ENCODE peak calls at places on chromosomes 13 and 19, in six cellular contexts. G is fibroblast of the aortic adventitia, X is heart right ventricle, B is GM23338, N is AG09309, M is choroid plexus epithelial cell. O is an unnamed sample.

GRCh38 chr13:39266426-39266825 is 228.2 kb downstream of the NHLRC3 start:
- DNase-seq in G (no peak), X (no peak), B (no peak), N (no peak), M (no peak), O (no peak)

GRCh38 chr19:31058676-31059075 is 290.6 kb downstream of the TSHZ3 start:
- DNase-seq in G (no peak), X (no peak), B (no peak), N (no peak), M (no peak), O (no peak)

GRCh38 chr19:56088454-56089215 is 32.5 kb downstream of the ZNF787 start:
- DNase-seq in G (no peak), X (no peak), B (no peak), N (no peak), M (no peak), O (no peak)

GRCh38 chr13:113540523-113540922 is 44.0 kb upstream of the TFDP1 start:
- DNase-seq in G (no peak), X (no peak), B (no peak), N (no peak), M (no peak), O (no peak)

GRCh38 chr13:20399961-20400360 is 125.7 kb downstream of the CRYL1 start:
- DNase-seq in G (no peak), X (no peak), B (no peak), N (no peak), M (no peak), O (no peak)

GRCh38 chr19:45768644-45769053 is 403 bp downstream of the SIX5 start:
- DNase-seq in G (no peak), X (no peak), B (peak), N (no peak), M (peak), O (no peak)

GRCh38 chr13:112688560-112689497 is 1.0 kb upstream of the ATP11A start:
- DNase-seq in G (peak), X (no peak), B (peak), N (no peak), M (no peak), O (no peak)

GRCh38 chr19:47343194-47343802 is 5.8 kb upstream of the DHX34 start:
- DNase-seq in G (no peak), X (no peak), B (no peak), N (no peak), M (no peak), O (no peak)

GRCh38 chr13:51125495-51126226 is 14.6 kb upstream of the C13orf42 start:
- DNase-seq in G (peak), X (peak), B (peak), N (peak), M (peak), O (no peak)

GRCh38 chr19:39405930-39406655 is 554 bp upstream of the ZFP36 start:
- DNase-seq in G (no peak), X (peak), B (peak), N (no peak), M (peak), O (no peak)

GRCh38 chr19:37692956-37693660 is 26.5 kb downstream of the ZNF607 start:
- DNase-seq in G (no peak), X (no peak), B (no peak), N (no peak), M (no peak), O (no peak)

GRCh38 chr19:50820549-50821247 is 2.9 kb downstream of the KLK1 start:
- DNase-seq in G (no peak), X (peak), B (peak), N (no peak), M (no peak), O (no peak)

GRCh38 chr13:97539651-97540230 is 105.8 kb downstream of the RAP2A start:
- DNase-seq in G (peak), X (no peak), B (no peak), N (no peak), M (peak), O (no peak)

DNA sequence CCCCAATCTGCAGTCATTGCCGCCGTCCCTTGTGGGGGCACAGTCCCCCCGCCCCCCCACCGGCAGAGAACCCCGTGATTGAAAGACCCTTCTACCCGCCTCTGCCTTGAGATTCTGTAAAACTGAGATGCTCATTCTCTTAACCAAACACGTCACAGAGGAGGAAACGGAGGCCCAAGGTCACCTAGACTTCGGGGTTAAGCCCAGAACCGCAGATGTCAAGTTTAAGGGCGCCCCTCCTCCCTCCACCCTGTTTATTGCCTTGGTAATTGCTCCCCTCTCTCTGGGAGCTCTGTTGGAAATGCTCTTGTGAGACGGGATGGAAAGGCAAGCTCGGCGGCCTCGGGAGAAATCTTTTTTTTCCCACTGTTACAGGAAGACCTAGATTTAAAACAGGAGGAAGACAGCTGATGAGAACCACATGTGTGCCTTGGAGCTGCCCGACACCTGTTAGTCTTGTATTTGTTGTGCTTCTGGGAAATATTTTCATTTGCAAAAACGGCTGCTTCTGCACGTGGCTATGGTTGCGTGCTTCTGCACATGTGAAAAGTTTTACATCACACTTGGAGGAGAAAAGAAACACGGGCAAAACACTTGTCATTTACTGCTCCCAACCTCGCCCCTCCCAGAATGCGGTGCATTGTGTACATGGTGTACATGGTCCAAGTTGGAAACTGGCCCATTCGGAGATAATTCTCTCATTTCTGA is 1.1 kb upstream of the MED26 start:
- DNase-seq in G (peak), X (peak), B (peak), N (peak), M (peak), O (no peak)
- TF ChIP-seq CTCF in G (no peak), X (no peak), B (no peak), N (no peak), M (no peak), O (no peak)

GRCh38 chr19:34135401-34135800 is 36.9 kb upstream of the LSM14A start:
- DNase-seq in G (no peak), X (no peak), B (no peak), N (no peak), M (no peak), O (no peak)
- H3K4me3 ChIP-seq in G (no peak), X (no peak), B (peak), N (no peak), M (no peak), O (no peak)

GRCh38 chr13:75369986-75370385 is 112.0 kb downstream of the TBC1D4 start:
- DNase-seq in G (no peak), X (no peak), B (no peak), N (no peak), M (no peak), O (no peak)
- TF ChIP-seq CTCF in G (no peak), X (no peak), B (no peak), N (no peak), M (no peak), O (no peak)

GRCh38 chr13:57634829-57635165 is 3.3 kb downstream of the PCDH17 start:
- DNase-seq in G (no peak), X (peak), B (peak), N (no peak), M (no peak), O (no peak)

GRCh38 chr13:57632276-57633140 is 964 bp downstream of the PCDH17 start:
- DNase-seq in G (no peak), X (peak), B (peak), N (no peak), M (no peak), O (no peak)

GRCh38 chr13:57633950-57634828 is 2.6 kb downstream of the PCDH17 start:
- DNase-seq in G (no peak), X (peak), B (peak), N (no peak), M (no peak), O (no peak)

GRCh38 chr13:57631607-57632275 is at the start of gene PCDH17:
- DNase-seq in G (peak), X (peak), B (peak), N (no peak), M (peak), O (no peak)

DNA sequence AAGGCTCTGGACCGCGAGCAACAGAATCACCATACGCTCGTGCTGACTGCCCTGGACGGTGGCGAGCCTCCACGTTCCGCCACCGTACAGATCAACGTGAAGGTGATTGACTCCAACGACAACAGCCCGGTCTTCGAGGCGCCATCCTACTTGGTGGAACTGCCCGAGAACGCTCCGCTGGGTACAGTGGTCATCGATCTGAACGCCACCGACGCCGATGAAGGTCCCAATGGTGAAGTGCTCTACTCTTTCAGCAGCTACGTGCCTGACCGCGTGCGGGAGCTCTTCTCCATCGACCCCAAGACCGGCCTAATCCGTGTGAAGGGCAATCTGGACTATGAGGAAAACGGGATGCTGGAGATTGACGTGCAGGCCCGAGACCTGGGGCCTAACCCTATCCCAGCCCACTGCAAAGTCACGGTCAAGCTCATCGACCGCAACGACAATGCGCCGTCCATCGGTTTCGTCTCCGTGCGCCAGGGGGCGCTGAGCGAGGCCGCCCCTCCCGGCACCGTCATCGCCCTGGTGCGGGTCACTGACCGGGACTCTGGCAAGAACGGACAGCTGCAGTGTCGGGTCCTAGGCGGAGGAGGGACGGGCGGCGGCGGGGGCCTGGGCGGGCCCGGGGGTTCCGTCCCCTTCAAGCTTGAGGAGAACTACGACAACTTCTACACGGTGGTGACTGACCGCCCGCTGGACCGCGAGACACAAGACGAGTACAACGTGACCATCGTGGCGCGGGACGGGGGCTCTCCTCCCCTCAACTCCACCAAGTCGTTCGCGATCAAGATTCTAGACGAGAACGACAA is 1.8 kb downstream of the PCDH17 start:
- DNase-seq in G (no peak), X (peak), B (peak), N (no peak), M (no peak), O (no peak)
- H3K4me3 ChIP-seq in G (no peak), X (peak), B (peak), N (no peak), M (no peak), O (peak)

GRCh38 chr19:49776371-49776764 is 9.6 kb downstream of the AP2A1 start:
- DNase-seq in G (no peak), X (no peak), B (no peak), N (no peak), M (no peak), O (no peak)

GRCh38 chr19:49779731-49780578 is 13.2 kb downstream of the AP2A1 start:
- DNase-seq in G (no peak), X (no peak), B (no peak), N (no peak), M (no peak), O (no peak)

GRCh38 chr19:49782515-49782914 is 15.7 kb downstream of the AP2A1 start:
- DNase-seq in G (no peak), X (no peak), B (no peak), N (no peak), M (no peak), O (no peak)

GRCh38 chr19:49780861-49781260 is 14.1 kb downstream of the AP2A1 start:
- DNase-seq in G (no peak), X (no peak), B (no peak), N (no peak), M (no peak), O (no peak)

DNA sequence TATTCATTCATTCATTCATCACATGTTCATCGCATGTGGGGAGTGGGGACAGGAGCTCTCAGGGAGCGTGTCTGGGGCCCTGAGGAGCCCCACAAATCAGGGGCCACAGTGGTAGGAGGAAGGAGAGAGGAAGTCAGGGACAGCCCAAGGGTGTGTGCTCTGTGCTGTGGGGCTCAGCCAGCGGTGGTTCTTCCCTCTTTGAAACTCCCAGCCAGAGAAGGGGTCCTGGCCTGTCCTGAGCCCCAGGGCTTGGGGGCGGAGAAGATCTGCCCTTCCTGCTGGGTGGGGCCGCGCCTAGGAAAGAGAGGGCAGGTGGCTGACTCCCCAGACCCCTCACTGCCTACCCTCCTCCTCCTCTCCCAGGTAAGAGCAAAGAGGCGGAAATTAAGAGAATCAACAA is 14.6 kb downstream of the AP2A1 start:
- DNase-seq in G (no peak), X (no peak), B (no peak), N (no peak), M (no peak), O (no peak)
- TF ChIP-seq CTCF in G (no peak), X (no peak), B (no peak), N (no peak), M (no peak), O (no peak)

DNA sequence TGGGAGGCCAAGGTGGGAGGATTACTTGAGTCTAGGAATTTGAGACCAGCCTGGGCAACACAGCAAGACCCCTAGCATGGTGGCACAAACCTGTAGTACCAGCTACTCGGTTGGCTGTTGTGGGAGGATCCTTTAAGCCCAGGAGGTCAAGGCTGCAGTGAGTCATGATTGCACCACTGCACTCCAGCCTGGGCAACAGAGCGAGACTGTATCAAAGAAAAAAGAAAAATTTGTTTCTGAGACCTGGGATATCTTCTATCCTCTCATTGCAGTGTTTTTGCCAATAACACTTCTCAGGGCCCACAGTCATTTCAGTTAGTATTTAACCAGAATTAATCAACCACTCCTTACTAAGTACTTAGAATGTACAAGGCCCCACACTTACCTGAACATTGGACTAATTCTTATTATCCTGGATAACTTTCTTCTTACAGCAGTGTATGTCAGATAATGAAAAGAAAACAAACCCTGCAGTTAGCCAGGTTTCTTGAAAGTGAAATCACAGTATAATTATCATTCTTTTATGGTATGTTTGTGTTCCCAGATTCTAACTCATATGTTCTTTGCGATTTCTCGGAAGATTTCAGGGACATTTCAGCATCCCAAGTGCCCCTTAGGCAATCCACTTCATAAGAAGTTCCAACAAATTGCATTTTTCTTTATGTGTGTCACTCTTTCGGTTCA is 75.6 kb upstream of the KLF5 start:
- DNase-seq in G (peak), X (no peak), B (no peak), N (peak), M (peak), O (peak)
- H3K4me3 ChIP-seq in G (no peak), X (no peak), B (no peak), N (no peak), M (no peak), O (no peak)

O was measured in kidney epithelial cell.